ENCODE peak calls at places on chromosome 12, in eight cellular contexts. I is endodermal cell, G is IMR-90, N is neuronal stem cell, X is astrocyte, S is PC-3, W is HCT116, A is SK-N-SH. E is an unnamed sample.

GRCh38 chr12:54021432-54022013 is 6.7 kb upstream of the HOXC6 start:
- DNase-seq in N (no peak), A (no peak), G (no peak), X (no peak), W (no peak), S (no peak), I (peak), E (peak)

GRCh38 chr12:6303046-6303445 is 7.4 kb upstream of the PLEKHG6 start:
- DNase-seq in S (no peak), G (no peak), I (no peak), A (no peak), N (no peak), W (no peak), X (no peak), E (no peak)

GRCh38 chr12:121791671-121792496 is 1.6 kb downstream of the RHOF start:
- DNase-seq in N (no peak), X (no peak), S (peak), W (no peak), G (no peak), A (no peak), I (no peak), E (no peak)

GRCh38 chr12:27785882-27786570 is 6.0 kb upstream of the MANSC4 start:
- DNase-seq in A (no peak), W (no peak), S (peak), X (peak), G (peak), N (no peak), I (no peak), E (peak)

GRCh38 chr12:4975574-4975973 is 65.9 kb downstream of the KCNA1 start:
- DNase-seq in W (no peak), G (no peak), I (peak), A (peak), N (no peak), X (no peak), S (no peak), E (no peak)

GRCh38 chr12:24226745-24227350 is 277.4 kb upstream of the SOX5 start:
- DNase-seq in G (peak), S (peak), N (no peak), A (no peak), X (peak), I (peak), W (no peak), E (peak)

GRCh38 chr12:45613306-45613705 is 116.2 kb upstream of the ARID2 start:
- DNase-seq in W (no peak), X (peak), N (no peak), S (peak), A (no peak), G (peak), I (no peak), E (peak)

GRCh38 chr12:75020068-75020557 is 189.5 kb downstream of the KCNC2 start:
- DNase-seq in W (peak), G (no peak), X (peak), N (no peak), I (no peak), A (no peak), S (no peak), E (peak)

GRCh38 chr12:131164096-131164872 is 210.6 kb downstream of the ADGRD1 start:
- DNase-seq in A (peak), S (no peak), X (no peak), W (peak), I (peak), N (no peak), G (no peak), E (no peak)

GRCh38 chr12:52074006-52074405 is 4.2 kb downstream of the ATG101 start:
- DNase-seq in W (no peak), A (no peak), S (peak), N (no peak), X (no peak), G (no peak), I (no peak), E (peak)

GRCh38 chr12:131089526-131090253 is 136.0 kb downstream of the ADGRD1 start:
- DNase-seq in G (no peak), I (peak), X (no peak), S (no peak), W (no peak), A (no peak), N (no peak), E (no peak)

GRCh38 chr12:120362516-120363273 is 6.3 kb downstream of the MSI1 start:
- DNase-seq in G (no peak), I (peak), S (no peak), W (no peak), N (no peak), A (no peak), X (no peak), E (no peak)

GRCh38 chr12:110249716-110250225 is 31.3 kb upstream of the ATP2A2 start:
- DNase-seq in S (no peak), X (no peak), W (no peak), I (peak), N (no peak), A (no peak), G (no peak), E (no peak)

GRCh38 chr12:128789356-128789929 is 34.3 kb downstream of the SLC15A4 start:
- DNase-seq in W (no peak), N (no peak), I (peak), A (no peak), S (no peak), G (no peak), X (no peak), E (no peak)

GRCh38 chr12:52279683-52280318 is 5.4 kb downstream of the KRT86 start:
- DNase-seq in I (peak), G (peak), X (peak), A (no peak), N (no peak), W (no peak), S (peak), E (peak)

GRCh38 chr12:15446798-15447197 is 124.5 kb downstream of the PTPRO start:
- DNase-seq in N (no peak), S (peak), G (no peak), I (no peak), W (no peak), X (peak), A (no peak), E (no peak)

GRCh38 chr12:120181991-120182631 is 12.4 kb downstream of the GCN1 start:
- DNase-seq in A (no peak), N (no peak), G (peak), S (peak), X (peak), W (no peak), I (peak), E (peak)

GRCh38 chr12:127108360-127109215 is 1158.4 kb upstream of the TMEM132C start:
- DNase-seq in I (peak), A (peak), N (peak), S (peak), X (peak), W (peak), G (peak), E (peak)

GRCh38 chr12:63276537-63277365 is 125.8 kb upstream of the AVPR1A start:
- DNase-seq in I (peak), X (no peak), N (peak), S (peak), A (peak), G (peak), W (peak), E (peak)

GRCh38 chr12:74365178-74365964 is 172.3 kb upstream of the ATXN7L3B start:
- DNase-seq in A (peak), X (peak), S (peak), W (no peak), G (peak), N (no peak), I (peak), E (peak)

GRCh38 chr12:62211510-62211909 is 48.7 kb upstream of the USP15 start:
- DNase-seq in A (no peak), G (no peak), S (no peak), X (no peak), W (no peak), N (no peak), I (no peak), E (peak)

GRCh38 chr12:26124491-26125450 is at the start of gene BHLHE41:
- DNase-seq in A (peak), W (no peak), S (peak), X (peak), G (peak), I (peak), N (peak), E (peak)

GRCh38 chr12:123223241-123223668 is 9.7 kb downstream of the MPHOSPH9 start:
- DNase-seq in N (no peak), S (no peak), G (no peak), A (no peak), W (no peak), I (no peak), X (no peak), E (no peak)

GRCh38 chr12:62760779-62761178 is 174.2 kb downstream of the PPM1H start:
- DNase-seq in I (no peak), X (peak), S (no peak), A (no peak), W (no peak), N (no peak), G (peak), E (no peak)

GRCh38 chr12:95633671-95634465 is 82.6 kb upstream of the USP44 start:
- DNase-seq in A (no peak), S (no peak), I (no peak), X (peak), W (no peak), G (no peak), N (no peak), E (peak)

GRCh38 chr12:60644076-60644475 is 1048.2 kb downstream of the SLC16A7 start:
- DNase-seq in I (no peak), X (no peak), G (no peak), S (no peak), N (no peak), W (no peak), A (no peak), E (no peak)

GRCh38 chr12:67889935-67890334 is 99.3 kb upstream of the IFNG-AS1 start:
- DNase-seq in I (no peak), N (no peak), W (no peak), G (no peak), X (no peak), S (no peak), A (no peak), E (no peak)

GRCh38 chr12:94768398-94769039 is 118.2 kb upstream of the TMCC3 start:
- DNase-seq in A (no peak), S (no peak), N (no peak), W (no peak), I (no peak), X (peak), G (no peak), E (no peak)

GRCh38 chr12:118023461-118023860 is 7.0 kb downstream of the RFC5 start:
- DNase-seq in W (no peak), X (no peak), I (no peak), G (no peak), N (no peak), A (no peak), S (no peak), E (no peak)

GRCh38 chr12:56333679-56334489 is at the start of gene PAN2:
- DNase-seq in X (peak), G (peak), W (peak), I (peak), S (peak), N (peak), A (peak), E (peak)

GRCh38 chr12:92064420-92064819 is 81.2 kb downstream of the BTG1 start:
- DNase-seq in I (no peak), G (no peak), N (no peak), S (no peak), A (no peak), W (no peak), X (no peak), E (no peak)

GRCh38 chr12:111586986-111587385 is 12.1 kb downstream of the ATXN2 start:
- DNase-seq in X (no peak), N (no peak), A (no peak), W (no peak), G (no peak), I (peak), S (no peak), E (no peak)

DNA sequence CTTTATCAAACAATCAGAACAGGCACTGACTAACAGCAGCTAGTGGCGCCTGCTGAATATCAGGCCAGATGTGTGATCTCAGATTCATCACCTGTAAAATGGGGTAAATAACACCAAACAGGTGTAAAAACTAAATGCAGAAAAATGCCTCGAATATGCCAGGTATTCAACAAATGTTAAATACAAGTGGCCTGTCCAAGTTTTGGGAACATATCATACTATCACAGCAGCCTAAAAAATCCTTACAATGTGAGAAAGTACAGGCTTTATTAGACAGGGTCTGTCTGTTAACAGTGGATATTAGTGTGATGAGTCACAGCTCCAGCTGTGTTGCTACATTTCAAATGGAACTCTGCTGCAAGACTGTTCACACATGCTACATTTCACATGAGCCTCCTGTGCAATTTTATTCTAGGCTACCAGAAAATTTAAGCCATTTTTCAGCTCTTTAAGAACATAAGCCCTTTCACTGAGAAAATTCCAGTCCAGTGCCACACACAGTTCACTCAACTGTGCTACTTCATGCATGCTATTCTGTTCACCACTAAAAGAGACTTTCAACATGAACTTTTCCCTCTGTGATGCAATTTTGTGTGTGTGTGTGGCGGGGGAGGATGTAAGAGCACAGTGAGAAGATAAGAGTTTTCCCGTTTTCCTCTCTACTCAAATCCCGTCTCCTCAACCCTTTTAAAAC is 56.7 kb downstream of the MSRB3 start:
- DNase-seq in I (no peak), A (peak), N (no peak), S (peak), W (peak), X (peak), G (peak), E (peak)
- H3K9ac ChIP-seq in I (no peak), A (no peak), N (no peak), S (no peak), W (peak), X (peak), G (peak), E (no peak)

GRCh38 chr12:76348079-76348901 is at the start of gene BBS10:
- DNase-seq in W (peak), N (peak), S (peak), X (peak), I (peak), G (peak), A (peak), E (peak)

GRCh38 chr12:76346798-76347420 is 1.3 kb downstream of the BBS10 start:
- DNase-seq in I (no peak), S (peak), G (peak), N (no peak), X (peak), W (no peak), A (peak), E (peak)

GRCh38 chr12:76346236-76346635 is 2.0 kb downstream of the BBS10 start:
- DNase-seq in W (no peak), A (no peak), I (no peak), S (no peak), G (peak), N (no peak), X (peak), E (peak)

GRCh38 chr12:76341436-76342030 is 6.7 kb downstream of the BBS10 start:
- DNase-seq in S (peak), W (no peak), N (no peak), G (peak), X (peak), I (no peak), A (no peak), E (peak)

DNA sequence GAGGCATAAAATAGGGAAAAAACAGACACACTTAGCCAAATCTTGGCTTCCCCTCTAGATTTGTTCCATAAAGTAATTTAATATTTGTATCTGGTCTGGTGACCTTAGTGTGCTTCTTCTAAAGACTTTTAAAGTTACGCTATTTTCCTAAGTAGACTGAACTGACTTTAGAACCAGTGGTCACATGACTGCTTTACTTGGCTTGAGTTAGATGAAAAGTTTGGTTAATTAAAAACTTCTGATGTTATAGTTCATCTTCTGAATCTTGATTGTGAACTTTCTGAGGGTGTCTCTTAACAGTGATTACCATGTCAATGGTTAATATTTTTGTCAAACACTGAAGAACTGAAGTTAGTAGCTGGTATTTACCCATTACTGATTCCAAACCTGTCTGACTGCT is 2.6 kb downstream of the BBS10 start:
- DNase-seq in N (no peak), W (no peak), S (peak), G (no peak), I (no peak), A (no peak), X (no peak), E (no peak)
- H3K9ac ChIP-seq in N (no peak), W (peak), S (no peak), G (no peak), I (no peak), A (no peak), X (no peak), E (no peak)

GRCh38 chr12:93073324-93073723 is 144.2 kb upstream of the EEA1 start:
- DNase-seq in X (no peak), G (no peak), S (no peak), W (no peak), A (no peak), N (no peak), I (no peak), E (no peak)
- H3K9ac ChIP-seq in X (no peak), G (no peak), S (no peak), W (no peak), A (no peak), N (no peak), I (no peak), E (no peak)

DNA sequence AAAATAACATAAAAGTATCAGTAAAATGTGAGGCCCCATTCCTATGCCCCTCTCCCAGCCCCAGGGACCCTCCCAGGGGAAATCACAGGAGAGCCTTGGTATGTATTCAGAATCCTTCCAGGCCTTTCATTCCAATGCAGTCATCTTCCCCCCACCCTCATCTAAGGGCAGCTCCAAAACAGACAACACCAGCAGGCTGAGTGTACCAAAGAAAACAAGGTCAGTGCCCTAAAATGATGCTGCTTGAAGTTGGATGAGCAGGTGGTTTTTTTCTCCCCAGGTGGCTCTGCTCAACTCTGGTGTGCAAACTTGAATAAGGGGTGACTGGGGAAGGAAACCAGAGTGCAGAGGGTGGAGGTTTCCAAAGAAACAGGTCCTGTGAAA is 56.2 kb downstream of the TSPAN9 start:
- DNase-seq in A (peak), W (no peak), S (no peak), G (peak), I (no peak), N (no peak), X (no peak), E (peak)
- H3K9ac ChIP-seq in A (no peak), W (no peak), S (no peak), G (no peak), I (no peak), N (no peak), X (no peak), E (peak)

GRCh38 chr12:47901285-47902093 is 3.3 kb downstream of the VDR start:
- DNase-seq in I (peak), S (no peak), N (no peak), W (no peak), A (no peak), X (no peak), G (no peak), E (peak)
- H3K9ac ChIP-seq in I (no peak), S (no peak), N (no peak), W (no peak), A (no peak), X (no peak), G (no peak), E (no peak)

GRCh38 chr12:124506145-124506831 is 61.1 kb downstream of the NCOR2 start:
- DNase-seq in A (peak), X (peak), I (peak), N (no peak), S (peak), G (no peak), W (no peak), E (peak)
- H3K9ac ChIP-seq in A (peak), X (peak), I (no peak), N (peak), S (no peak), G (no peak), W (no peak), E (peak)

GRCh38 chr12:89213747-89214146 is 138.6 kb downstream of the DUSP6 start:
- DNase-seq in X (no peak), G (no peak), N (no peak), W (no peak), A (no peak), S (no peak), I (no peak), E (no peak)

GRCh38 chr12:89212339-89212771 is 139.9 kb downstream of the DUSP6 start:
- DNase-seq in N (no peak), X (no peak), I (no peak), S (peak), G (no peak), W (no peak), A (no peak), E (no peak)

GRCh38 chr12:89210277-89210676 is 142.0 kb downstream of the DUSP6 start:
- DNase-seq in S (no peak), W (no peak), G (no peak), I (no peak), A (no peak), N (peak), X (no peak), E (peak)

GRCh38 chr12:89213139-89213538 is 139.2 kb downstream of the DUSP6 start:
- DNase-seq in W (no peak), G (no peak), I (no peak), N (no peak), S (no peak), X (no peak), A (no peak), E (no peak)

GRCh38 chr12:89211456-89211855 is 140.8 kb downstream of the DUSP6 start:
- DNase-seq in I (no peak), N (no peak), W (no peak), X (peak), A (no peak), S (peak), G (peak), E (peak)
- H3K9ac ChIP-seq in I (no peak), N (no peak), W (no peak), X (no peak), A (no peak), S (no peak), G (no peak), E (no peak)

E was measured in GM23248.